ENCODE peak calls at places on chromosomes 13 and 19, in six cellular contexts. One of them, this sample, is unnamed.

GRCh38 chr19:2547033-2547680 is 71.2 kb downstream of the GADD45B start:
- DNase-seq in right cardiac atrium: no peak
- DNase-seq in endodermal cell: peak; percentile 44
- DNase-seq in Kasumi-1: no peak
- DNase-seq in NCI-H1930: no peak
- DNase-seq in T-helper 22 cell: no peak
- DNase-seq in this sample: no peak

GRCh38 chr19:46546194-46546896 is 50.7 kb upstream of the PNMA8B start:
- DNase-seq in endodermal cell: peak; percentile 86
- DNase-seq in right cardiac atrium: peak; percentile 42
- DNase-seq in Kasumi-1: no peak
- DNase-seq in T-helper 22 cell: no peak
- DNase-seq in NCI-H1930: peak; percentile 41
- DNase-seq in this sample: no peak

GRCh38 chr13:112984954-112985802 is 16.2 kb downstream of the MCF2L start:
- DNase-seq in right cardiac atrium: no peak
- DNase-seq in NCI-H1930: no peak
- DNase-seq in endodermal cell: no peak
- DNase-seq in Kasumi-1: no peak
- DNase-seq in T-helper 22 cell: no peak
- DNase-seq in this sample: peak; percentile 38

GRCh38 chr19:52748336-52748950 is 13.6 kb upstream of the ZNF611 start:
- DNase-seq in T-helper 22 cell: no peak
- DNase-seq in NCI-H1930: peak; percentile 10
- DNase-seq in right cardiac atrium: peak; percentile 43
- DNase-seq in Kasumi-1: no peak
- DNase-seq in endodermal cell: no peak
- DNase-seq in this sample: peak; percentile 8

GRCh38 chr13:46797468-46798237 is 692 bp upstream of the ESD start:
- DNase-seq in NCI-H1930: no peak
- DNase-seq in endodermal cell: no peak
- DNase-seq in right cardiac atrium: no peak
- DNase-seq in T-helper 22 cell: no peak
- DNase-seq in Kasumi-1: no peak
- DNase-seq in this sample: no peak

GRCh38 chr19:48487944-48488343 is 18.8 kb downstream of the CYTH2 start:
- DNase-seq in endodermal cell: no peak
- DNase-seq in Kasumi-1: no peak
- DNase-seq in T-helper 22 cell: no peak
- DNase-seq in NCI-H1930: no peak
- DNase-seq in right cardiac atrium: no peak
- DNase-seq in this sample: no peak

GRCh38 chr13:100176781-100177389 is 88.0 kb downstream of the PCCA start:
- DNase-seq in Kasumi-1: no peak
- DNase-seq in right cardiac atrium: no peak
- DNase-seq in NCI-H1930: no peak
- DNase-seq in endodermal cell: no peak
- DNase-seq in T-helper 22 cell: no peak
- DNase-seq in this sample: peak; percentile 45

GRCh38 chr13:58476176-58476575 is 844.6 kb downstream of the PCDH17 start:
- DNase-seq in T-helper 22 cell: no peak
- DNase-seq in NCI-H1930: no peak
- DNase-seq in Kasumi-1: no peak
- DNase-seq in right cardiac atrium: no peak
- DNase-seq in endodermal cell: peak; percentile 73
- DNase-seq in this sample: no peak

GRCh38 chr19:41956621-41957020 is 2.5 kb downstream of the RABAC1 start:
- DNase-seq in endodermal cell: no peak
- DNase-seq in right cardiac atrium: no peak
- DNase-seq in Kasumi-1: no peak
- DNase-seq in NCI-H1930: no peak
- DNase-seq in T-helper 22 cell: no peak
- DNase-seq in this sample: no peak

GRCh38 chr19:7874080-7874856 is at the start of gene PRR36:
- DNase-seq in Kasumi-1: no peak
- DNase-seq in NCI-H1930: peak; percentile 73
- DNase-seq in endodermal cell: peak; percentile 95
- DNase-seq in T-helper 22 cell: no peak
- DNase-seq in right cardiac atrium: no peak
- DNase-seq in this sample: peak; percentile 88

GRCh38 chr19:56840452-56841193 is at the start of the genes PEG3 and ZIM2:
- DNase-seq in right cardiac atrium: peak; percentile 84
- DNase-seq in endodermal cell: no peak
- DNase-seq in T-helper 22 cell: no peak
- DNase-seq in Kasumi-1: no peak
- DNase-seq in NCI-H1930: peak; percentile 91
- DNase-seq in this sample: no peak

GRCh38 chr19:1102407-1103106 is 1.2 kb upstream of the GPX4 start:
- DNase-seq in T-helper 22 cell: no peak
- DNase-seq in Kasumi-1: no peak
- DNase-seq in endodermal cell: no peak
- DNase-seq in right cardiac atrium: peak; percentile 53
- DNase-seq in NCI-H1930: no peak
- DNase-seq in this sample: no peak

GRCh38 chr19:56765107-56765506 is 75.4 kb downstream of the PEG3 start:
- DNase-seq in right cardiac atrium: peak; percentile 74
- DNase-seq in NCI-H1930: peak; percentile 67
- DNase-seq in endodermal cell: no peak
- DNase-seq in Kasumi-1: no peak
- DNase-seq in T-helper 22 cell: no peak
- DNase-seq in this sample: no peak

GRCh38 chr13:47508518-47509228 is 492.4 kb downstream of the SUCLA2 start:
- DNase-seq in NCI-H1930: no peak
- DNase-seq in T-helper 22 cell: no peak
- DNase-seq in endodermal cell: no peak
- DNase-seq in right cardiac atrium: no peak
- DNase-seq in Kasumi-1: no peak
- DNase-seq in this sample: no peak

GRCh38 chr19:888615-889385 is 4.2 kb downstream of the MED16 start:
- DNase-seq in endodermal cell: no peak
- DNase-seq in T-helper 22 cell: peak; percentile 58
- DNase-seq in NCI-H1930: no peak
- DNase-seq in Kasumi-1: no peak
- DNase-seq in right cardiac atrium: no peak
- DNase-seq in this sample: no peak

GRCh38 chr13:32264407-32264806 is 50.8 kb downstream of the ZAR1L start:
- DNase-seq in right cardiac atrium: peak; percentile 80
- DNase-seq in Kasumi-1: no peak
- DNase-seq in endodermal cell: no peak
- DNase-seq in NCI-H1930: no peak
- DNase-seq in T-helper 22 cell: no peak
- DNase-seq in this sample: no peak